ENCODE peak calls at places on chromosomes 3 and 15, in seven cellular contexts. T, F, V, K, W, D and B are unnamed samples.
A peak's percentile ranks its signal among the peaks of the same experiment; 100 is the strongest.

GRCh38 chr15:66758844-66759243 is 56.8 kb downstream of the SMAD6 start:
- DNase-seq in T (no peak), K (peak; percentile 42), W (no peak), V (no peak), F (no peak), D (no peak), B (no peak)

GRCh38 chr3:156750874-156751245 is 75.3 kb upstream of the LEKR1 start:
- DNase-seq in V (no peak), T (no peak), K (peak; percentile 42), D (peak; percentile 50), F (peak; percentile 30), W (no peak), B (no peak)

GRCh38 chr15:60122691-60123090 is 118.6 kb downstream of the FOXB1 start:
- DNase-seq in K (no peak), D (no peak), F (no peak), T (no peak), W (no peak), V (no peak), B (no peak)

GRCh38 chr15:75823860-75824613 is 19.2 kb upstream of the UBE2Q2 start:
- DNase-seq in D (no peak), K (peak; percentile 49), W (no peak), F (no peak), T (no peak), V (no peak), B (no peak)

GRCh38 chr3:127037971-127038446 is 55.1 kb downstream of the PLXNA1 start:
- DNase-seq in K (no peak), D (no peak), T (no peak), W (no peak), F (no peak), V (no peak), B (no peak)

GRCh38 chr3:123084738-123085237 is 18.0 kb downstream of the PDIA5 start:
- DNase-seq in T (no peak), V (no peak), D (no peak), F (no peak), K (no peak), W (no peak), B (no peak)

GRCh38 chr3:17752851-17753250 is 10.4 kb upstream of the TBC1D5 start:
- DNase-seq in D (no peak), T (no peak), W (no peak), V (no peak), F (no peak), K (no peak), B (no peak)

GRCh38 chr3:126102011-126102410 is 18.1 kb upstream of the SLC41A3 start:
- DNase-seq in T (no peak), V (no peak), W (no peak), K (no peak), F (no peak), D (no peak), B (no peak)

GRCh38 chr3:194536883-194537637 is 50.3 kb upstream of the ATP13A3 start:
- DNase-seq in F (peak; percentile 79), T (peak; percentile 84), K (no peak), W (no peak), V (no peak), D (peak; percentile 73), B (no peak)

GRCh38 chr3:97872209-97873042 is 50.6 kb downstream of the CRYBG3 start:
- DNase-seq in V (no peak), F (peak; percentile 95), T (no peak), D (peak; percentile 86), W (no peak), K (peak; percentile 91), B (peak; percentile 64)

GRCh38 chr3:61277411-61277810 is 26.2 kb upstream of the FHIT start:
- DNase-seq in K (no peak), W (no peak), V (no peak), T (no peak), D (no peak), F (no peak), B (no peak)

GRCh38 chr15:40343512-40343911 is 2.8 kb upstream of the CCDC9B start:
- DNase-seq in F (peak; percentile 99), W (no peak), K (peak; percentile 93), T (no peak), V (no peak), D (peak; percentile 91), B (no peak)

GRCh38 chr15:77541421-77542181 is 91.1 kb downstream of the LINGO1 start:
- DNase-seq in K (peak; percentile 45), T (no peak), V (no peak), F (no peak), D (no peak), W (peak; percentile 72), B (no peak)

GRCh38 chr3:63343674-63344073 is 65.6 kb downstream of the SYNPR start:
- DNase-seq in F (peak; percentile 87), K (peak; percentile 99), T (peak; percentile 88), W (no peak), V (no peak), D (peak; percentile 94), B (peak; percentile 14)

GRCh38 chr3:181940703-181941102 is 229.0 kb downstream of the SOX2 start:
- DNase-seq in W (no peak), V (no peak), F (no peak), T (no peak), D (no peak), K (no peak), B (no peak)

GRCh38 chr15:88440021-88440420 is 27.2 kb downstream of the MRPL46 start:
- DNase-seq in V (no peak), D (peak; percentile 65), F (peak; percentile 91), T (no peak), W (no peak), K (peak; percentile 29), B (no peak)

GRCh38 chr3:184461219-184461618 is 81.4 kb downstream of the CHRD start:
- DNase-seq in T (no peak), D (no peak), F (no peak), V (no peak), W (no peak), K (no peak), B (no peak)

GRCh38 chr3:126261037-126261436 is 80.7 kb upstream of the ALDH1L1 start:
- DNase-seq in K (peak; percentile 95), F (peak; percentile 26), V (no peak), D (no peak), W (no peak), T (peak; percentile 65), B (no peak)

GRCh38 chr3:184230603-184231528 is 1.5 kb downstream of the VWA5B2 start:
- DNase-seq in F (no peak), W (no peak), T (no peak), D (no peak), K (no peak), V (no peak), B (no peak)

GRCh38 chr3:53753518-53754183 is 92.6 kb downstream of the CHDH start:
- DNase-seq in W (no peak), T (no peak), F (no peak), V (no peak), K (no peak), D (no peak), B (peak; percentile 57)

GRCh38 chr15:25237291-25237978 is 201.4 kb downstream of the UBE3A start:
- DNase-seq in K (no peak), F (no peak), D (no peak), T (no peak), W (no peak), V (no peak), B (no peak)

GRCh38 chr15:25797035-25797434 is 66.1 kb downstream of the ATP10A start:
- DNase-seq in K (no peak), T (no peak), W (no peak), F (no peak), V (no peak), D (no peak), B (no peak)

GRCh38 chr3:76063019-76063418 is 277.7 kb upstream of the ZNF717 start:
- DNase-seq in T (no peak), W (no peak), F (peak; percentile 79), D (no peak), V (no peak), K (peak; percentile 21), B (no peak)

GRCh38 chr15:62665449-62665848 is 377.1 kb upstream of the TPM1 start:
- DNase-seq in W (no peak), D (no peak), T (no peak), F (peak; percentile 53), K (peak; percentile 93), V (no peak), B (no peak)

GRCh38 chr15:66387176-66388056 is 704 bp downstream of the MAP2K1 start:
- DNase-seq in D (peak; percentile 53), W (no peak), T (peak; percentile 76), K (peak; percentile 65), V (peak; percentile 52), F (peak; percentile 78), B (peak; percentile 79)

GRCh38 chr3:157789162-157789561 is 285.9 kb upstream of the VEPH1 start:
- DNase-seq in T (no peak), F (peak; percentile 83), D (peak; percentile 37), V (no peak), K (no peak), W (no peak), B (no peak)

GRCh38 chr3:50347187-50347813 is 1.8 kb upstream of the ZMYND10 start:
- DNase-seq in T (peak; percentile 85), K (peak; percentile 78), F (peak; percentile 82), V (peak; percentile 61), W (peak; percentile 12), D (peak; percentile 68), B (peak; percentile 56)

GRCh38 chr3:13828501-13828900 is 51.4 kb downstream of the WNT7A start:
- DNase-seq in K (no peak), D (no peak), V (no peak), W (no peak), F (no peak), T (no peak), B (no peak)

GRCh38 chr15:90031231-90031791 is 30.2 kb downstream of the ZNF710 start:
- DNase-seq in V (no peak), T (peak; percentile 48), K (peak; percentile 81), W (no peak), D (peak; percentile 4), F (no peak), B (peak; percentile 28)

GRCh38 chr3:114892880-114893279 is 254.2 kb downstream of the ZBTB20 start:
- DNase-seq in V (no peak), K (no peak), F (no peak), W (no peak), D (no peak), T (no peak), B (no peak)

GRCh38 chr3:16090013-16090412 is 84.5 kb upstream of the GALNT15 start:
- DNase-seq in W (no peak), V (no peak), F (peak; percentile 87), K (peak; percentile 95), T (no peak), D (peak; percentile 80), B (no peak)

GRCh38 chr15:59298255-59298856 is 74.3 kb downstream of the MYO1E start:
- DNase-seq in W (no peak), D (no peak), K (no peak), T (no peak), V (no peak), F (no peak), B (peak; percentile 62)

GRCh38 chr3:159005148-159005547 is 203.3 kb downstream of the MFSD1 start:
- DNase-seq in D (no peak), K (no peak), T (no peak), W (no peak), V (no peak), F (no peak), B (no peak)